ENCODE peak calls at places on chromosomes 3 and 15, in five cellular contexts. X is fibroblast of lung, G is DND-41, I is PC-3, D is H1. O is an unnamed sample. For H3K4me1, the result is how much of the 10 kb centered on the place peaks cover.

GRCh38 chr3:30544811-30545210 is 61.6 kb upstream of the TGFBR2 start:
- DNase-seq in I (peak), X (peak), G (no peak), D (no peak), O (peak)

GRCh38 chr15:68627476-68627875 is 48.7 kb downstream of the CORO2B start:
- DNase-seq in D (no peak), G (no peak), X (no peak), I (peak), O (no peak)

GRCh38 chr15:72078887-72079286 is 39.1 kb downstream of the MYO9A start:
- DNase-seq in X (no peak), D (no peak), G (no peak), I (no peak), O (no peak)

GRCh38 chr15:67744331-67745058 is 80.8 kb upstream of the SKOR1 start:
- DNase-seq in D (no peak), X (peak), G (no peak), I (no peak), O (peak)

GRCh38 chr3:102360211-102360610 is 74.6 kb upstream of the ZPLD1 start:
- DNase-seq in D (no peak), I (no peak), G (no peak), X (no peak), O (no peak)

GRCh38 chr3:127173516-127174166 is 19.3 kb upstream of the PRR23E start:
- DNase-seq in D (no peak), G (no peak), X (no peak), I (no peak), O (no peak)

GRCh38 chr3:195258449-195259145 is 12.4 kb downstream of the XXYLT1 start:
- DNase-seq in G (no peak), X (peak), D (peak), I (no peak), O (no peak)

GRCh38 chr3:17412950-17413530 is 329.4 kb downstream of the TBC1D5 start:
- DNase-seq in G (peak), I (peak), D (no peak), X (peak), O (peak)

GRCh38 chr3:157190242-157190876 is 30.4 kb upstream of the CCNL1 start:
- DNase-seq in G (no peak), I (no peak), X (no peak), D (no peak), O (no peak)

GRCh38 chr3:196636369-196637349 is 2.8 kb upstream of the NRROS start:
- DNase-seq in D (no peak), G (peak), I (no peak), X (no peak), O (peak)

GRCh38 chr3:54837964-54838363 is 89.9 kb downstream of the LRTM1 start:
- DNase-seq in X (peak), I (peak), D (no peak), G (no peak), O (peak)

GRCh38 chr3:101833446-101833974 is 15.8 kb upstream of the NFKBIZ start:
- DNase-seq in G (no peak), X (no peak), I (no peak), D (no peak), O (no peak)

GRCh38 chr3:3817870-3818269 is 18.6 kb downstream of the LRRN1 start:
- DNase-seq in G (no peak), I (no peak), D (no peak), X (no peak), O (no peak)

GRCh38 chr3:157844770-157845522 is 261.3 kb downstream of the SHOX2 start:
- DNase-seq in I (no peak), G (no peak), D (no peak), X (no peak), O (peak)

GRCh38 chr15:52252781-52253180 is 42.8 kb downstream of the MYO5C start:
- DNase-seq in D (no peak), G (no peak), I (peak), X (peak), O (peak)

GRCh38 chr3:132135628-132136333 is 101.0 kb upstream of the CPNE4 start:
- DNase-seq in X (peak), D (no peak), G (no peak), I (peak), O (peak)

GRCh38 chr15:22951381-22952280 is 28.5 kb downstream of the CYFIP1 start:
- DNase-seq in D (no peak), G (no peak), X (peak), I (no peak), O (no peak)

GRCh38 chr15:52114656-52115055 is 2.1 kb upstream of the BCL2L10 start:
- DNase-seq in G (no peak), X (no peak), I (no peak), D (no peak), O (no peak)

GRCh38 chr3:66350601-66351000 is 129.8 kb downstream of the SLC25A26 start:
- DNase-seq in G (no peak), D (no peak), X (no peak), I (no peak), O (peak)

GRCh38 chr3:195696632-195697278 is 24.0 kb upstream of the MUC20 start:
- DNase-seq in G (no peak), X (no peak), D (no peak), I (no peak), O (no peak)

GRCh38 chr3:126357299-126358037 is at the start of gene KLF15:
- DNase-seq in G (no peak), I (peak), D (peak), X (peak), O (peak)

GRCh38 chr3:155441506-155441905 is 148.0 kb upstream of the STRIT1 start:
- DNase-seq in I (no peak), X (no peak), G (no peak), D (no peak), O (no peak)

GRCh38 chr15:31179683-31180082 is 78.2 kb upstream of the TRPM1 start:
- DNase-seq in D (peak), X (no peak), G (peak), I (no peak), O (no peak)

GRCh38 chr3:143839980-143840379 is 8.3 kb downstream of the SLC9A9 start:
- DNase-seq in G (no peak), D (no peak), I (no peak), X (no peak), O (no peak)

GRCh38 chr15:19973718-19974117 is 567.9 kb downstream of the GOLGA6L6 start:
- DNase-seq in I (no peak), G (peak), D (peak), X (no peak), O (no peak)

GRCh38 chr15:36575266-36575665 is 4.2 kb upstream of the CDIN1 start:
- DNase-seq in X (no peak), D (no peak), G (no peak), I (no peak), O (no peak)

GRCh38 chr15:68385671-68386586 is 46.0 kb downstream of the ITGA11 start:
- DNase-seq in I (no peak), X (no peak), D (peak), G (no peak), O (no peak)

GRCh38 chr3:38552364-38552763 is 56.2 kb downstream of the EXOG start:
- DNase-seq in D (no peak), X (no peak), I (no peak), G (no peak), O (no peak)

GRCh38 chr3:172376402-172376801 is 71.9 kb downstream of the GHSR start:
- DNase-seq in I (no peak), D (no peak), X (no peak), G (no peak), O (no peak)

GRCh38 chr3:46675843-46676567 is 17.5 kb downstream of the ALS2CL start:
- DNase-seq in I (no peak), X (peak), D (no peak), G (no peak), O (peak)

GRCh38 chr15:68558318-68559305 is 20.2 kb upstream of the CORO2B start:
- DNase-seq in X (no peak), D (peak), G (no peak), I (no peak), O (no peak)

GRCh38 chr3:152970851-152971250 is 135.9 kb downstream of the P2RY1 start:
- DNase-seq in D (no peak), X (no peak), G (no peak), I (no peak), O (no peak)

GRCh38 chr3:37987751-37988179 is 2.8 kb upstream of the VILL start:
- DNase-seq in I (peak), D (no peak), X (no peak), G (no peak), O (no peak)

GRCh38 chr15:31273258-31273941 is 53.2 kb upstream of the KLF13 start:
- DNase-seq in X (no peak), I (no peak), G (peak), D (peak), O (no peak)

GRCh38 chr3:14598143-14598569 is 53.4 kb upstream of the CCDC174 start:
- DNase-seq in D (peak), I (peak), G (peak), X (peak), O (peak)

GRCh38 chr3:82957079-82957478 is 1195.6 kb upstream of the GBE1 start:
- DNase-seq in D (no peak), X (no peak), I (no peak), G (no peak), O (no peak)

GRCh38 chr3:184333700-184334099 is 3.7 kb upstream of the FAM131A start:
- DNase-seq in G (no peak), X (no peak), D (no peak), I (no peak), O (no peak)
- TF ChIP-seq EZH2 in G (no peak), X (no peak), D (no peak), I (no peak), O (no peak)

GRCh38 chr15:101504373-101504772 is 14.9 kb upstream of the PCSK6 start:
- DNase-seq in X (no peak), I (no peak), D (no peak), G (no peak), O (no peak)
- H3K27ac ChIP-seq in X (no peak), I (no peak), D (no peak), G (no peak), O (no peak)

DNA sequence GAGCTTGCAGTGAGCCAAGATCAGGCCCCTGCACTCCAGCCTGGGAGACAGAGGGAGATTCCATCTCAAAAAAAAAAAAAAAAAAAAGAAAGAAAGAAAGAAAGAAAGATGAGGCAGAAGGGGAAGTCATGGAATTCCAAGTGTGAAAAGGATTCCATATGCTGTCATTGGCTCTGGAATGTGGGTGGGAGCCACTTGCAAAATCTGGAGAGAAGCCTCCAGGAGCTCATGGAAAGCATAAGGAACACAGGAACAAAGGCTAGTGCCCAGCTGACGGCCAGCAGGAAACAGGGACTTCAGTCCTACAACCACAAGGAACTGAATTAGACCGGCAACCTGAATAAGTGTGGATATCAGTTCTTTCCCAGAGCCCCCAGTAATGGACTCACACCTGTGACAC is 12.5 kb upstream of the TRAK1 start:
- DNase-seq in D (no peak), X (no peak), G (no peak), I (no peak), O (peak)
- H3K4me1 ChIP-seq in D (under half), X (under half), G (under half), I (under half), O (under half)

GRCh38 chr3:181727122-181728036 is 15.7 kb downstream of the SOX2 start:
- DNase-seq in X (no peak), I (no peak), G (no peak), D (peak), O (no peak)
- TF ChIP-seq EZH2 in X (peak), I (no peak), G (no peak), D (no peak), O (peak)

GRCh38 chr15:64146520-64146884 is 5.0 kb upstream of the SNX22 start:
- DNase-seq in X (no peak), G (no peak), I (no peak), D (no peak), O (no peak)

GRCh38 chr15:64143276-64143675 is 8.3 kb upstream of the SNX22 start:
- DNase-seq in I (no peak), D (no peak), G (no peak), X (no peak), O (no peak)

GRCh38 chr15:64144192-64144564 is 7.4 kb upstream of the SNX22 start:
- DNase-seq in G (no peak), D (no peak), X (no peak), I (no peak), O (no peak)

GRCh38 chr15:64146041-64146440 is 5.5 kb upstream of the SNX22 start:
- DNase-seq in G (no peak), I (no peak), X (no peak), D (no peak), O (no peak)

GRCh38 chr15:64144565-64145281 is 6.8 kb upstream of the SNX22 start:
- DNase-seq in D (no peak), X (no peak), I (no peak), G (no peak), O (no peak)
- H3K27ac ChIP-seq in D (no peak), X (no peak), I (no peak), G (no peak), O (no peak)

DNA sequence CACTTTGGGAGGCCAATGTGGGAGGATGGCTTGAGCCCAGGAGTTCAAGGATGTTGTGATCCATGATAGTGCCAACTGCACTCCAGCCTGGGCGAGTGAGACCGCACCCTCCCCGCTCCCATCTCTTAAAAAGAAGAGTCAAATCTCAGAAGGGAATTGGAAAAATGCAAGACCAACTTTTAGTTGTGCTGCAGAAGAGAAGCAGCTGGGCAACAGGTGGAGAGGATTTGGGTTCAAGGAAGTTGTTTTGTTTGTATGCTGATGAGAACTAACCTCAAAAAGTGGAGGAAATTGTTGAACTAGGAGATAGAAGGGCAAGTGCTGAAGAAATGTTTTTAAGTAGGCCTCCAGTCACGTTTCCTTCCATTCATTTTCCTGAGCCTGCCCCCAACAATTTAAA is 12.8 kb upstream of the PDCD7 start:
- DNase-seq in G (no peak), I (no peak), D (no peak), X (no peak), O (no peak)
- H3K4me1 ChIP-seq in G (under half), I (under half), D (under half), X (under half), O (under half)

GRCh38 chr3:50194128-50194902 is 2.9 kb downstream of the GNAT1 start:
- DNase-seq in I (peak), D (peak), G (peak), X (peak), O (peak)
- TF ChIP-seq EZH2 in I (no peak), D (no peak), G (no peak), X (peak), O (peak)

DNA sequence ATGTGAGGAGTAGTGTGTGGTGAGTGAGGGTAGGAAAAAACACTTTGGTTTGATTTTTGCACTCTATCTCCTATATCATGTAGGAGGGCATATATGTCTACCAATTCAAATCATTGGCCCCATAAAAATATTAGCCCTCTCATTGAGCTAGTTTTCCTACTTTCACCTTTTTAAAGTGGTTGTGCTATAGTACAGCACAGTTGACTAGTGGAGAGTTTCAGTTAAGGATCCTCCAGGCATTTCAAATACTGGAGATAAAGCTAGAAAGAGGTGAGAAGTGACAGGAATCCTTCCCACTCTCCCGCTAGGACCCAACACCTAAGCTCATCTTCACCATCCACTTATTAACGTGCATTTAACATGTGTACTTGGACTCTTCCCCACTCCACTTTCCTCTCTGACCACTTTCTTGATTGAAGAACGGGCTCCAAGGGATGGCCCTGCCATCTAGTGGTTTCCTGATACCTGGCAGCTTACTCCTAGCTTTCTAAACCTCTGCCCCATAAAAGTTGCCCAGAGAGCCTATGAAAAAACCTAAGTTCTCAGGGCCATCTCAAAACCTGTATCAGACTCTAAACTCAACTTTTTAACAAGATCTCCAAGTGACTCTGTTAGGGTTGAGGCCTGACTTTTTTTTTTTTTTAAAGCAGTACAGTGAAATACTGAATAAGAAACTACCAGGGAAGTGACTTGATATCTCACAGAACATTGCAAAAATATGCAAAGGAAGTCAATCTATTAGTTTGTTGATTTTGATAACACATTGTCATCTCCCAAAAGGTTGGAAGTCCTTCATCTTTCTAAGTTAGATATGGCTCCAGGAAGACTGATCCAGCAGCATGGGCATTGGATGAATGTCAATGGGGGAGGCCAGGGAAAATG is 17.9 kb downstream of the IL12A start:
- DNase-seq in D (no peak), I (peak), G (peak), X (peak), O (peak)
- H3K27ac ChIP-seq in D (no peak), I (no peak), G (no peak), X (no peak), O (no peak)

GRCh38 chr3:113247051-113247450 is 35.7 kb downstream of the BOC start:
- DNase-seq in D (no peak), I (no peak), X (no peak), G (no peak), O (no peak)
- H3K4me1 ChIP-seq in D (under half), I (under half), X (under half), G (under half), O (half or more)